ENCODE peak calls at places on chromosomes 4 and X, in nine cellular contexts. G is stomach, O is HCT116, X is HepG2, R is transverse colon, J is upper lobe of left lung, A is esophagus muscularis mucosa, P is endothelial cell of umbilical vein, I is spleen. D is an unnamed sample.

GRCh38 chr4:7067147-7067522 is 729 bp downstream of the GRPEL1 start:
- DNase-seq in G (peak; percentile 51), P (peak; percentile 44), J (peak; percentile 75), I (peak; percentile 94), A (no peak), X (peak; percentile 40), O (no peak), R (peak; percentile 58), D (no peak)

GRCh38 chr4:75698162-75698962 is 25.2 kb upstream of the G3BP2 start:
- DNase-seq in J (peak; percentile 23), X (no peak), P (no peak), I (no peak), R (no peak), O (no peak), G (no peak), A (no peak), D (no peak)

GRCh38 chr4:40731792-40732245 is 17.9 kb upstream of the NSUN7 start:
- DNase-seq in A (no peak), R (peak; percentile 45), I (peak; percentile 76), O (no peak), X (peak; percentile 28), P (peak; percentile 49), G (peak; percentile 60), J (peak; percentile 88), D (no peak)

GRCh38 chrX:11143931-11144678 is 33.0 kb downstream of the HCCS start:
- DNase-seq in G (peak; percentile 67), J (peak; percentile 49), X (peak; percentile 55), A (no peak), P (peak; percentile 75), I (peak; percentile 74), O (peak; percentile 63), R (peak; percentile 58), D (peak; percentile 22)

GRCh38 chr4:6183740-6184139 is 16.6 kb downstream of the JAKMIP1 start:
- DNase-seq in X (no peak), J (no peak), P (no peak), I (no peak), R (no peak), O (no peak), A (no peak), G (no peak), D (no peak)

GRCh38 chrX:45771560-45772340 is 571.1 kb upstream of the DIPK2B start:
- DNase-seq in P (peak; percentile 80), A (no peak), J (peak; percentile 50), I (peak; percentile 86), G (peak; percentile 47), R (peak; percentile 56), O (no peak), X (no peak), D (no peak)

GRCh38 chrX:104854790-104855340 is 288.9 kb downstream of the IL1RAPL2 start:
- DNase-seq in O (no peak), P (no peak), J (no peak), G (no peak), R (no peak), A (no peak), X (no peak), I (no peak), D (no peak)

GRCh38 chrX:78131117-78131516 is 8.3 kb downstream of the TAF9B start:
- DNase-seq in A (no peak), X (no peak), G (no peak), R (no peak), J (no peak), P (no peak), O (no peak), I (no peak), D (no peak)

GRCh38 chr4:15902741-15903140 is 35.8 kb downstream of the FGFBP1 start:
- DNase-seq in G (no peak), X (no peak), P (no peak), J (no peak), A (no peak), R (no peak), I (no peak), O (no peak), D (no peak)

GRCh38 chr4:55251352-55251751 is 94.7 kb upstream of the SRD5A3 start:
- DNase-seq in G (no peak), X (no peak), I (no peak), O (no peak), A (no peak), P (peak; percentile 35), J (no peak), R (no peak), D (no peak)

GRCh38 chrX:13448941-13449340 is 120.5 kb upstream of the EGFL6 start:
- DNase-seq in A (no peak), I (no peak), X (no peak), R (no peak), J (no peak), O (no peak), G (no peak), P (no peak), D (no peak)

GRCh38 chrX:120336899-120337298 is 25.0 kb upstream of the ATP1B4 start:
- DNase-seq in I (no peak), O (no peak), X (no peak), P (no peak), R (no peak), A (no peak), J (no peak), G (no peak), D (no peak)

GRCh38 chrX:137234651-137235402 is 201.0 kb upstream of the GPR101 start:
- DNase-seq in R (no peak), X (no peak), G (no peak), I (no peak), P (no peak), A (no peak), J (no peak), O (no peak), D (no peak)

GRCh38 chr4:1814453-1814852 is 21.4 kb downstream of the FGFR3 start:
- DNase-seq in X (no peak), R (no peak), P (no peak), J (no peak), G (no peak), I (no peak), O (no peak), A (no peak), D (no peak)

GRCh38 chr4:91113130-91113706 is 986.0 kb downstream of the CCSER1 start:
- DNase-seq in X (peak; percentile 7), A (no peak), R (no peak), G (no peak), P (peak; percentile 53), I (no peak), O (peak; percentile 28), J (no peak), D (no peak)
- TF ChIP-seq CTCF in X (peak; percentile 69), A (no peak), R (peak; percentile 21), G (no peak), P (peak; percentile 31), I (no peak), O (peak; percentile 22), J (no peak), D (peak; percentile 18)

GRCh38 chrX:139905743-139906142 is 27.1 kb downstream of the ATP11C start:
- DNase-seq in I (no peak), A (no peak), G (no peak), P (no peak), O (no peak), J (no peak), R (no peak), X (no peak), D (no peak)

GRCh38 chrX:139905041-139905440 is 27.8 kb downstream of the ATP11C start:
- DNase-seq in G (no peak), J (no peak), I (no peak), P (peak; percentile 78), R (no peak), A (no peak), O (no peak), X (no peak), D (no peak)

GRCh38 chrX:139909716-139910115 is 23.1 kb downstream of the ATP11C start:
- DNase-seq in O (no peak), P (no peak), R (no peak), J (no peak), X (no peak), G (no peak), I (no peak), A (no peak), D (no peak)

GRCh38 chrX:139903229-139903628 is 29.6 kb downstream of the ATP11C start:
- DNase-seq in P (no peak), G (no peak), A (no peak), I (no peak), O (no peak), J (no peak), R (no peak), X (no peak), D (no peak)

DNA sequence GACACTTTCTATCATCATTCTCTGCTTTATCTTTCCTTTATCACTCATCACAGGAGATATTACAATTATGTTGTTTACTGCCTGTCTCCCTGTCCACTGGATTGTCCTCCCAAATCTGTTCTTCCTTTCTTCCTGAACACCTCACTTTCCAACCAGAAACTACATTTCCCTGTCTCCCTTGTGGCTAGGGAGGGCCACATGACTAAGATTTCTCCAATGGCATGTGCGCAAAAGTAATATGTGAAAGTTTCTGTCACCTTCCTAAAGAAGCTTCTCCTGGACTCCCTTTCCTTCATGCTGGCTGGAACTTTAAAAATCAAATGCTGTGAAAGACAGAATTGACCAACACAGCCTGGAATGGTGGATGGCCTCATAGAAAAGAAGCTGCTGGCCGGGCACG is 25.8 kb downstream of the ATP11C start:
- DNase-seq in J (no peak), P (no peak), R (no peak), O (no peak), X (no peak), I (no peak), A (no peak), G (no peak), D (no peak)
- H3K27ac ChIP-seq in J (no peak overlapping the region), P (no peak overlapping the region), R (no peak overlapping the region), O (no peak overlapping the region), X (no peak overlapping the region), I (no peak overlapping the region), A (no peak overlapping the region), G (no peak overlapping the region), D (no peak overlapping the region)

DNA sequence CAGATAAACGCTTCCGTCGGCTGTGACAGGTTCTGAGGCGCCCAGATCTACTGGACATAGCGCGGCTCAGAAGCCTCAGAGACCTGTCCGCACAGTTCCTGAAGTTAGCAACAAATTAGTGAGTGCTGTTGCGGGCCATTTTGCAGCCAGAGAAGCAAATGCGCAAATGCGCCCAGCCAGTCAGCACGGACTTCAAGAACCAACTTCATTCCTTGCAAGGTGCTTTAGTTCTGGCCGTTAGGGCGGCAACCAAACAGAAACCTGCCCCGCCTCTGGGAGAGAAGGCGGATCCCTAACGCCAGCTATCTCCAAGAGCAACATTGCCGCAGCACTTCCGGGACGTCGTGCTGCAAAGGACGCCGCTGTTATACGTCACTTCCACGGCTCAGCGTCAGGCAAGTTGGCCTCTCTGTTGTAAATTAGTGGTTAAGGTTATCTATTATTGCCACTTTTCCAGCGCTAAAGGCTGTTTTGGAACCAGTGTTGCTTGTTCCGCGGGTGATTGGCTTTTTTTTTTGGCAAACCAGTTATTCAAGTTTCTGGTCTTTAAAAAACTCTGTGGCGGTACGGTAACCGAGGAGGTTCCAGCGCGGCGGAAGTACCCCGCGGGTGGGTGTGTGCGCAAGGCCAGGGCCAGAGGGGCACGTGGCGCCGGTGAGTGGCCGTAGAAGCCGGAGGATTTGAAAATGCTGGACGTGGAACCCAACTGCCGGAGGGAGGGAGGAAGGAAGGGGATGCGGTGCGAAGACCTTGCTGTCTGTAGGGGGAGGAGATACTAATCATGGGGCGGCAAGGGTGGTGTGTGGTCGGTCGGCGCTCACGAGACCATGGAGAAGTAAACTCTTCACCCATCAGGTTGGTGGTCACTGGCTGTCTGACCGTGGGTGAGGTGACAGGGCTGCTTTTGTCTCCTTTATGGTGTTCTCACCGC is at the start of gene GAR1:
- DNase-seq in J (peak; percentile 96), X (peak; percentile 90), R (peak; percentile 95), G (peak; percentile 92), A (peak; percentile 98), P (peak; percentile 94), I (peak; percentile 96), O (peak; percentile 93), D (peak; percentile 84)
- TF ChIP-seq POLR2AphosphoS5 in J (peak; percentile 67), X (no peak), R (peak; percentile 71), G (peak; percentile 76), A (peak; percentile 87), P (peak; percentile 25), I (peak; percentile 92), O (peak; percentile 75), D (peak; percentile 75)

GRCh38 chr4:94519019-94519418 is 67.3 kb downstream of the PDLIM5 start:
- DNase-seq in R (no peak), P (no peak), O (no peak), A (no peak), I (no peak), X (no peak), G (no peak), J (no peak), D (no peak)
- TF ChIP-seq CTCF in R (no peak), P (no peak), O (no peak), A (no peak), I (no peak), X (no peak), G (no peak), J (no peak), D (no peak)

D was measured in breast epithelium.